ENCODE peak calls at places on chromosomes 12 and 14, in nine cellular contexts. E is activated CD8-positive, alpha-beta memory T cell treated with anti-CD3 and anti-CD28 coated beads for 24 hours; B is A549; R is AG04450; M is left lobe of liver; X is AG08395; I is nucleus accumbens; J is astrocyte of the hippocampus; H is T1000. T is an unnamed sample.

GRCh38 chr12:3432176-3432742 is 58.7 kb upstream of the PRMT8 start:
- DNase-seq in M (no peak), I (no peak), X (no peak), B (no peak), H (no peak), R (no peak), E (peak), J (no peak), T (peak)

GRCh38 chr14:55592426-55592825 is 12.4 kb downstream of the KTN1 start:
- DNase-seq in X (no peak), M (no peak), I (no peak), B (no peak), R (no peak), J (no peak), E (no peak), H (no peak), T (no peak)

GRCh38 chr12:90836689-90837088 is 118.3 kb downstream of the CCER1 start:
- DNase-seq in R (no peak), H (no peak), I (no peak), B (no peak), J (no peak), M (no peak), X (no peak), E (no peak), T (no peak)

GRCh38 chr14:38073641-38074040 is 134.1 kb upstream of the SSTR1 start:
- DNase-seq in E (no peak), B (no peak), M (no peak), H (no peak), J (no peak), X (peak), R (no peak), I (no peak), T (no peak)

GRCh38 chr14:75927564-75928087 is 54.2 kb downstream of the TGFB3 start:
- DNase-seq in B (no peak), J (no peak), I (no peak), H (no peak), R (no peak), X (no peak), M (no peak), E (no peak), T (no peak)

GRCh38 chr12:121513464-121514183 is 67.2 kb downstream of the KDM2B start:
- DNase-seq in H (no peak), I (no peak), J (no peak), R (no peak), B (peak), E (no peak), X (no peak), M (peak), T (no peak)

GRCh38 chr14:77369280-77369679 is 7.6 kb downstream of the TMED8 start:
- DNase-seq in E (no peak), J (no peak), I (no peak), M (no peak), R (no peak), X (no peak), B (no peak), H (no peak), T (no peak)

GRCh38 chr14:50083467-50084337 is 32.7 kb downstream of the VCPKMT start:
- DNase-seq in E (peak), H (no peak), J (peak), I (no peak), M (no peak), R (no peak), X (no peak), B (no peak), T (no peak)

GRCh38 chr14:51616724-51617409 is 34.8 kb upstream of the FRMD6 start:
- DNase-seq in E (no peak), H (peak), J (peak), R (peak), B (peak), M (peak), X (peak), I (no peak), T (peak)

GRCh38 chr12:90888316-90888715 is 66.7 kb downstream of the CCER1 start:
- DNase-seq in J (no peak), B (no peak), X (no peak), R (no peak), H (no peak), I (no peak), M (no peak), E (no peak), T (no peak)

GRCh38 chr12:8823565-8824300 is 1.3 kb downstream of the A2ML1 start:
- DNase-seq in X (peak), B (no peak), E (no peak), H (no peak), I (no peak), R (no peak), J (peak), M (no peak), T (no peak)